ENCODE peak calls at places on chromosomes 13 and 19, in four cellular contexts. V is caudate nucleus; E is activated CD4-positive, CD25-positive, alpha-beta regulatory T cell; R is glomerular endothelial cell. W is an unnamed sample.

GRCh38 chr19:21141787-21142464 is at the start of gene ZNF431:
- DNase-seq in V (peak; percentile 95), E (peak; percentile 59), R (peak; percentile 80), W (peak; percentile 55)

GRCh38 chr19:28264556-28264955 is 948.4 kb downstream of the UQCRFS1 start:
- DNase-seq in R (no peak), E (no peak), V (no peak), W (no peak)

GRCh38 chr19:49272204-49272603 is 52.8 kb downstream of the SLC6A16 start:
- DNase-seq in R (no peak), E (no peak), V (no peak), W (no peak)

GRCh38 chr13:98542568-98543379 is 34.1 kb downstream of the STK24 start:
- DNase-seq in V (no peak), R (no peak), E (no peak), W (no peak)

GRCh38 chr13:70448820-70449219 is 340.6 kb upstream of the KLHL1 start:
- DNase-seq in V (no peak), E (no peak), R (no peak), W (no peak)

GRCh38 chr13:22505489-22505888 is 675.3 kb upstream of the SGCG start:
- DNase-seq in E (no peak), R (no peak), V (no peak), W (no peak)

GRCh38 chr13:28128926-28129325 is 9.4 kb upstream of the PAN3 start:
- DNase-seq in V (no peak), R (no peak), E (no peak), W (no peak)

GRCh38 chr13:32278456-32278855 is 36.7 kb downstream of the ZAR1L start:
- DNase-seq in E (no peak), V (no peak), R (no peak), W (no peak)

GRCh38 chr13:97068146-97068545 is 73.9 kb upstream of the OXGR1 start:
- DNase-seq in V (no peak), E (no peak), R (no peak), W (no peak)

GRCh38 chr13:45885194-45885593 is 33.6 kb upstream of the SIAH3 start:
- DNase-seq in E (no peak), V (no peak), R (no peak), W (no peak)

GRCh38 chr13:94858856-94859811 is 146.8 kb upstream of the SOX21 start:
- DNase-seq in V (peak; percentile 52), R (peak; percentile 85), E (no peak), W (no peak)

GRCh38 chr19:38678891-38679494 is 31.5 kb downstream of the ACTN4 start:
- DNase-seq in R (no peak), V (no peak), E (no peak), W (no peak)